ENCODE peak calls at places on chromosomes 6 and 20, in five cellular contexts. F is foreskin fibroblast; U is endodermal cell; A is nephron progenitor cell; D is stimulated activated CD4-positive, alpha-beta T cell treated with anti-CD3 and anti-CD28 coated beads, Interleukin-4, amount 100 ng/mL, for 24 hours. B is an unnamed sample.

GRCh38 chr20:52175840-52176239 is 15.7 kb downstream of the ZFP64 start:
- DNase-seq in F (no peak), U (no peak), A (no peak), D (no peak), B (no peak)

GRCh38 chr20:49976542-49976941 is 6.2 kb upstream of the SNAI1 start:
- DNase-seq in F (peak), U (no peak), A (no peak), D (no peak), B (no peak)

GRCh38 chr6:139569561-139569960 is 195.1 kb upstream of the CITED2 start:
- DNase-seq in F (peak), U (no peak), A (no peak), D (no peak), B (no peak)

GRCh38 chr6:157898169-157898568 is 75.1 kb downstream of the SNX9 start:
- DNase-seq in F (no peak), U (no peak), A (no peak), D (no peak), B (no peak)

GRCh38 chr6:42239736-42240375 is 22.2 kb upstream of the MRPS10 start:
- DNase-seq in F (peak), U (no peak), A (no peak), D (no peak), B (no peak)

GRCh38 chr6:131231886-131232285 is 96.6 kb downstream of the AKAP7 start:
- DNase-seq in F (no peak), U (no peak), A (no peak), D (no peak), B (no peak)

GRCh38 chr20:63941282-63942060 is 14.7 kb downstream of the UCKL1 start:
- DNase-seq in F (peak), U (peak), A (no peak), D (peak), B (no peak)

GRCh38 chr20:32709528-32710121 is 33.6 kb downstream of the COMMD7 start:
- DNase-seq in F (no peak), U (no peak), A (peak), D (no peak), B (no peak)

GRCh38 chr6:36128073-36128472 is 2.2 kb upstream of the MAPK13 start:
- DNase-seq in F (no peak), U (no peak), A (no peak), D (no peak), B (no peak)

GRCh38 chr6:35258858-35259193 is 709 bp upstream of the ZNF76 start:
- DNase-seq in F (peak), U (no peak), A (no peak), D (no peak), B (no peak)

GRCh38 chr6:11824986-11825385 is 46.4 kb upstream of the ADTRP start:
- DNase-seq in F (peak), U (no peak), A (no peak), D (peak), B (no peak)

GRCh38 chr6:169366177-169366901 is 112.7 kb upstream of the THBS2 start:
- DNase-seq in F (no peak), U (no peak), A (no peak), D (no peak), B (no peak)

GRCh38 chr6:97195117-97195516 is 87.9 kb downstream of the MMS22L start:
- DNase-seq in F (peak), U (no peak), A (no peak), D (no peak), B (no peak)

GRCh38 chr20:57667924-57668782 is 41.7 kb downstream of the PMEPA1 start:
- DNase-seq in F (no peak), U (no peak), A (no peak), D (no peak), B (no peak)

GRCh38 chr6:50819527-50819905 is 845 bp downstream of the TFAP2B start:
- DNase-seq in F (peak), U (no peak), A (peak), D (no peak), B (no peak)

GRCh38 chr6:11975353-11975977 is 36.6 kb upstream of the HIVEP1 start:
- DNase-seq in F (no peak), U (no peak), A (no peak), D (peak), B (no peak)

GRCh38 chr6:15320683-15321082 is 74.8 kb downstream of the JARID2 start:
- DNase-seq in F (peak), U (no peak), A (no peak), D (no peak), B (no peak)

GRCh38 chr6:35489995-35490791 is 6.7 kb downstream of the TEAD3 start:
- DNase-seq in F (peak), U (peak), A (peak), D (no peak), B (peak)

B was measured in neuronal stem cell.